ENCODE peak calls at places on chromosomes 4 and X, in five cellular contexts. E, L, Q, V and T are unnamed samples.

GRCh38 chr4:38872620-38873019 is 5.0 kb downstream of the FAM114A1 start:
- DNase-seq in Q (peak; percentile 90), L (no peak), E (no peak), V (no peak), T (peak; percentile 52)

GRCh38 chrX:109818921-109819320 is 85.9 kb upstream of the ACSL4 start:
- DNase-seq in E (no peak), Q (no peak), V (peak; percentile 29), L (no peak), T (no peak)

GRCh38 chrX:26783512-26784225 is 567.7 kb downstream of the MAGEB5 start:
- DNase-seq in V (peak; percentile 68), E (peak; percentile 29), Q (peak; percentile 48), L (peak; percentile 5), T (peak; percentile 20)

GRCh38 chr4:119304431-119304830 is 17.5 kb downstream of the FABP2 start:
- DNase-seq in L (no peak), E (no peak), V (no peak), Q (no peak), T (no peak)

GRCh38 chrX:74535211-74535621 is 79.2 kb downstream of the RLIM start:
- DNase-seq in V (peak; percentile 69), L (peak; percentile 39), Q (peak; percentile 65), E (peak; percentile 21), T (peak; percentile 67)

GRCh38 chrX:108527724-108528123 is 88.1 kb downstream of the COL4A5 start:
- DNase-seq in E (no peak), V (no peak), L (no peak), Q (no peak), T (no peak)

GRCh38 chr4:5931526-5931925 is 38.6 kb upstream of the CRMP1 start:
- DNase-seq in Q (no peak), E (no peak), L (no peak), V (no peak), T (no peak)

GRCh38 chr4:72006576-72006975 is 25.2 kb upstream of the NPFFR2 start:
- DNase-seq in Q (peak; percentile 47), E (no peak), L (peak; percentile 61), V (no peak), T (peak; percentile 63)

GRCh38 chr4:148044889-148045352 is 313.0 kb downstream of the ARHGAP10 start:
- DNase-seq in V (no peak), Q (no peak), L (no peak), E (no peak), T (peak; percentile 20)

GRCh38 chr4:75745192-75745591 is 20.8 kb downstream of the USO1 start:
- DNase-seq in E (no peak), V (no peak), Q (peak; percentile 87), L (peak; percentile 88), T (peak; percentile 68)

GRCh38 chr4:88893961-88894360 is 163.0 kb downstream of the FAM13A start:
- DNase-seq in L (no peak), V (no peak), Q (peak; percentile 3), E (no peak), T (no peak)

GRCh38 chr4:152850377-152850776 is 70.6 kb downstream of the ARFIP1 start:
- DNase-seq in L (peak; percentile 83), E (no peak), V (peak; percentile 4), Q (peak; percentile 50), T (peak; percentile 15)

GRCh38 chr4:152849350-152849749 is 69.6 kb downstream of the ARFIP1 start:
- DNase-seq in L (peak; percentile 61), V (no peak), E (no peak), Q (no peak), T (no peak)

GRCh38 chr4:152843476-152844107 is 63.8 kb downstream of the ARFIP1 start:
- DNase-seq in Q (no peak), E (no peak), L (no peak), V (no peak), T (no peak)

GRCh38 chr4:152848508-152848907 is 68.8 kb downstream of the ARFIP1 start:
- DNase-seq in Q (no peak), E (no peak), V (no peak), L (no peak), T (no peak)

DNA sequence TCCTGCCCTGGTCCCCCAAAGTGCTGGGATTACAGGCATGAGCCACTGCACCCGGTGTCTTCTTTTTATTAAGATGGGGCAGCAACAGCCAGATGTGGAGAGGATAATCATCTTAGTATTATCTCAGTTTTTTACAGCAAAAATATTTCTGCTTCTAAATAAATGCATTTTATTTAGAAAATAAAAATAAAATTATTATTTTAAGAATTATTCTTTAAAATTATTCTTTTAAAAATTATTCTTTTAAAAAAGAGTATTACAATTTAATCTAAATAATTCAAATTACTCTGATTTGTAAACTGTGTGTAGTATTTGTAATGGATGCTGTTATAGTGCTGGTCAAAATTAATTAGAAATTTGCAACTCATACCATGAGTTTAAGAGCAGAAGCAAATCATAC is 67.6 kb downstream of the ARFIP1 start:
- DNase-seq in V (no peak), Q (no peak), E (no peak), L (no peak), T (no peak)
- H3K9ac ChIP-seq in V (no peak overlapping the region), Q (no peak overlapping the region), E (no peak overlapping the region), L (no peak overlapping the region), T (no peak overlapping the region)

GRCh38 chr4:107832275-107832807 is 7.6 kb downstream of the SGMS2 start:
- DNase-seq in V (no peak), L (no peak), E (no peak), Q (no peak), T (no peak)
- H3K4me1 ChIP-seq in V (no peaks in the 10 kb centered on the region), L (peaks cover 14% of the 10 kb centered on the region), E (peaks cover 4% of the 10 kb centered on the region), Q (peaks cover 8% of the 10 kb centered on the region), T (peaks cover 16% of the 10 kb centered on the region)

DNA sequence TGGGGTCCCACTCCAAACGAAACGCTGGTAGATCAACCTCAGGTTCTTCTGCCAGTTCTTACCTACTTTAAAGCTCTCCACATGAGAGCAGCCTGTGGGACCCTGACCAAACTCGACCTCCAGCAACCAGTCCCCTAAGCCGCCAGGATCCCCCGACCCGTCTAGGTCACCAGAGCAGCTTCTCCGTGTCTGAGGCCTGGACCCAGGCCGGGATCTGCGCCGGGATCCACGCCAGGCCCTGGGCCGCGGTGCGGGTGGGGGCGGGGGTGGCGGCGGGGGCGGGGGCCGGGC is 1.4 kb downstream of the USP51 start:
- DNase-seq in L (no peak), V (no peak), E (no peak), Q (no peak), T (no peak)
- H3K4me3 ChIP-seq in L (peak overlapping the region; percentile 9), V (peak overlapping the region; percentile 61), E (no peak overlapping the region), Q (no peak overlapping the region), T (peak overlapping the region; percentile 59)

GRCh38 chrX:56726609-56727008 is 2.4 kb upstream of the NBDY start:
- DNase-seq in Q (peak; percentile 67), E (no peak), V (peak; percentile 52), L (peak; percentile 32), T (peak; percentile 78)

GRCh38 chrX:56729152-56729557 is at the start of gene NBDY:
- DNase-seq in Q (peak; percentile 62), V (peak; percentile 62), L (peak; percentile 60), E (no peak), T (peak; percentile 65)

GRCh38 chrX:56728752-56729151 is 291 bp upstream of the NBDY start:
- DNase-seq in L (peak; percentile 19), Q (peak; percentile 41), E (no peak), V (no peak), T (peak; percentile 41)

GRCh38 chrX:56727531-56727930 is 1.5 kb upstream of the NBDY start:
- DNase-seq in L (no peak), V (no peak), E (no peak), Q (no peak), T (no peak)

DNA sequence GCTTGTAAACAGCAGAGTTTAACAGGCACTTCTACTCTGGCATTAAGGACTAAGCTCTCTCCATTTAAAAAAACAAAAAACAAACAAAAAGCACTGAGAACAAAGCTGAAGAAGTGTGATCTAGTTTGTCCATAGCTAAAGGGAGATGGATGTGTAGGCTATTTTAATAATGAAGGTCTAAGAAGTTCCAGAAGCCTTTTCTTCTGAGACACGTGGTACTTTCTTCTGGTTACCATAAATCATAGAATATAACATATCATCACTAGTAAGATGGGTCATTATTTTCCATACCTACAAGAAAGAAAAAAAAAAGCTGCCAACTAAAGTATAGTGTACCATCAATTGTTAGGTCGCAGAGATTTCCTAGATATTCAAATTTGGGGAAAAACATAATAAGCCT is 722 bp upstream of the NBDY start:
- DNase-seq in L (no peak), E (no peak), V (no peak), Q (peak; percentile 24), T (peak; percentile 19)
- H3K9ac ChIP-seq in L (no peak overlapping the region), E (no peak overlapping the region), V (no peak overlapping the region), Q (peak overlapping the region; percentile 87), T (no peak overlapping the region)

GRCh38 chrX:24528605-24529004 is 63.5 kb downstream of the PDK3 start:
- DNase-seq in Q (no peak), V (peak; percentile 71), L (no peak), E (no peak), T (no peak)

GRCh38 chrX:24525455-24525854 is 60.4 kb downstream of the PDK3 start:
- DNase-seq in E (no peak), Q (no peak), L (no peak), V (no peak), T (no peak)

DNA sequence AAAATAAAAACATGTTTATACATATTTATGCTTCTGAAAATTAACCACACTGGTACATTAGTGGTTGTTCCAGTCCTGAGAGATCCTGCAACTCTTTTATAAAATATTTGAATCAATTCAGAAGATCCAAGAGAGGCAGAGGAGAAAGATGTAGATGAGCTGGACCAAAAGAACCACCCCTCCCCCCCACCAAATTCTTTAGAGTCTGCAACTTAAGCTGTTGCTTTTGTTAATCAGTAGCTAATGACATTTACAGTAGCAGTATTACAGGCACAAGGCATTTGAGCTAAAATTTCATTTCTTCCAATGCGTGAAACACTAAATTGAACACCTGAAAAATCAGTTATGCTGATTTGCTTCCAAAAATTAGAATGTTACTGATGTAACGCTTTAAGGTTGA is 61.5 kb downstream of the PDK3 start:
- DNase-seq in L (no peak), E (no peak), V (peak; percentile 59), Q (no peak), T (no peak)
- H3K4me1 ChIP-seq in L (no peaks in the 10 kb centered on the region), E (no peaks in the 10 kb centered on the region), V (peaks cover 61% of the 10 kb centered on the region), Q (no peaks in the 10 kb centered on the region), T (no peaks in the 10 kb centered on the region)

GRCh38 chr4:169662226-169662625 is 41.8 kb downstream of the CLCN3 start:
- DNase-seq in V (no peak), L (no peak), E (no peak), Q (no peak), T (no peak)
- H3K4me3 ChIP-seq in V (no peak overlapping the region), L (no peak overlapping the region), E (no peak overlapping the region), Q (no peak overlapping the region), T (no peak overlapping the region)

GRCh38 chr4:186204103-186204559 is 12.8 kb downstream of the CYP4V2 start:
- DNase-seq in E (peak; percentile 81), Q (no peak), V (no peak), L (no peak), T (no peak)
- H3K9ac ChIP-seq in E (peak overlapping the region; percentile 54), Q (no peak overlapping the region), V (no peak overlapping the region), L (no peak overlapping the region), T (peak overlapping the region; percentile 52)